ENCODE peak calls at places on chromosomes 11 and 22, in ten cellular contexts. B, P, O, J, D, L, H, I, Q and Z are unnamed samples.
A peak's percentile ranks its signal among the peaks of the same experiment; 100 is the strongest.

GRCh38 chr11:63901660-63902059 is 15.3 kb downstream of the RCOR2 start:
- DNase-seq in B (no peak), P (no peak), O (no peak), J (no peak), D (no peak), L (peak; percentile 64), H (no peak), I (peak; percentile 30), Q (no peak), Z (no peak)

GRCh38 chr11:70397336-70397982 is 870 bp upstream of the CTTN start:
- DNase-seq in B (no peak), P (peak; percentile 13), O (no peak), J (no peak), D (no peak), L (peak; percentile 44), H (peak; percentile 17), I (peak; percentile 30), Q (no peak), Z (no peak)

GRCh38 chr11:68598816-68599653 is 85.3 kb upstream of the GAL start:
- DNase-seq in B (no peak), P (no peak), O (no peak), J (no peak), D (no peak), L (no peak), H (peak; percentile 45), I (peak; percentile 34), Q (no peak), Z (no peak)

GRCh38 chr11:121929581-121929980 is 186.4 kb downstream of the BLID start:
- DNase-seq in B (no peak), P (no peak), O (no peak), J (peak; percentile 28), D (no peak), L (peak; percentile 65), H (peak; percentile 79), I (peak; percentile 38), Q (no peak), Z (peak; percentile 38)

GRCh38 chr11:130964393-130964792 is 48.1 kb upstream of the SNX19 start:
- DNase-seq in B (peak; percentile 16), P (no peak), O (no peak), J (no peak), D (no peak), L (no peak), H (no peak), I (no peak), Q (no peak), Z (no peak)

GRCh38 chr11:34147581-34147980 is 42.2 kb downstream of the NAT10 start:
- DNase-seq in B (no peak), P (no peak), O (no peak), J (no peak), D (no peak), L (no peak), H (no peak), I (no peak), Q (no peak), Z (no peak)

GRCh38 chr11:85123752-85124231 is 503.4 kb downstream of the DLG2 start:
- DNase-seq in B (no peak), P (no peak), O (no peak), J (no peak), D (no peak), L (no peak), H (no peak), I (no peak), Q (no peak), Z (no peak)

GRCh38 chr22:46845281-46846153 is 83.1 kb downstream of the TBC1D22A start:
- DNase-seq in B (no peak), P (no peak), O (no peak), J (no peak), D (no peak), L (no peak), H (peak; percentile 47), I (peak; percentile 63), Q (no peak), Z (no peak)

GRCh38 chr11:8066911-8067455 is 14.0 kb upstream of the TUB start:
- DNase-seq in B (no peak), P (no peak), O (no peak), J (peak; percentile 14), D (no peak), L (no peak), H (no peak), I (no peak), Q (no peak), Z (no peak)

GRCh38 chr11:110447343-110447742 is 17.6 kb downstream of the FDX1 start:
- DNase-seq in B (no peak), P (no peak), O (no peak), J (no peak), D (no peak), L (no peak), H (no peak), I (no peak), Q (no peak), Z (no peak)

GRCh38 chr22:41178425-41178975 is 26.6 kb upstream of the L3MBTL2 start:
- DNase-seq in B (no peak), P (no peak), O (no peak), J (peak; percentile 73), D (no peak), L (no peak), H (no peak), I (no peak), Q (no peak), Z (peak; percentile 28)

GRCh38 chr11:81007046-81007445 is 1566.2 kb upstream of the TENM4 start:
- DNase-seq in B (no peak), P (no peak), O (no peak), J (no peak), D (no peak), L (no peak), H (peak; percentile 2), I (peak; percentile 14), Q (no peak), Z (no peak)

GRCh38 chr22:45977551-45978274 is 751 bp upstream of the WNT7B start:
- DNase-seq in B (no peak), P (no peak), O (no peak), J (no peak), D (no peak), L (peak; percentile 58), H (no peak), I (peak; percentile 22), Q (no peak), Z (no peak)

GRCh38 chr11:71209181-71209580 is 43.2 kb downstream of the SHANK2 start:
- DNase-seq in B (no peak), P (no peak), O (no peak), J (no peak), D (peak; percentile 61), L (no peak), H (no peak), I (no peak), Q (no peak), Z (no peak)

GRCh38 chr22:37661160-37661924 is 2.8 kb downstream of the PDXP start:
- DNase-seq in B (peak; percentile 37), P (no peak), O (no peak), J (no peak), D (no peak), L (peak; percentile 28), H (peak; percentile 74), I (peak; percentile 82), Q (no peak), Z (no peak)

GRCh38 chr22:21972293-21972779 is 10.3 kb downstream of the TOP3B start:
- DNase-seq in B (no peak), P (no peak), O (peak; percentile 37), J (no peak), D (no peak), L (peak; percentile 75), H (no peak), I (peak; percentile 23), Q (no peak), Z (no peak)

GRCh38 chr22:30196141-30196866 is 50.3 kb downstream of the LIF start:
- DNase-seq in B (peak; percentile 100), P (peak; percentile 91), O (no peak), J (peak; percentile 78), D (peak; percentile 86), L (peak; percentile 94), H (peak; percentile 100), I (peak; percentile 100), Q (peak; percentile 63), Z (peak; percentile 69)

GRCh38 chr11:133081730-133082452 is 450.4 kb downstream of the OPCML start:
- DNase-seq in B (no peak), P (no peak), O (no peak), J (no peak), D (no peak), L (peak; percentile 53), H (no peak), I (no peak), Q (no peak), Z (no peak)

DNA sequence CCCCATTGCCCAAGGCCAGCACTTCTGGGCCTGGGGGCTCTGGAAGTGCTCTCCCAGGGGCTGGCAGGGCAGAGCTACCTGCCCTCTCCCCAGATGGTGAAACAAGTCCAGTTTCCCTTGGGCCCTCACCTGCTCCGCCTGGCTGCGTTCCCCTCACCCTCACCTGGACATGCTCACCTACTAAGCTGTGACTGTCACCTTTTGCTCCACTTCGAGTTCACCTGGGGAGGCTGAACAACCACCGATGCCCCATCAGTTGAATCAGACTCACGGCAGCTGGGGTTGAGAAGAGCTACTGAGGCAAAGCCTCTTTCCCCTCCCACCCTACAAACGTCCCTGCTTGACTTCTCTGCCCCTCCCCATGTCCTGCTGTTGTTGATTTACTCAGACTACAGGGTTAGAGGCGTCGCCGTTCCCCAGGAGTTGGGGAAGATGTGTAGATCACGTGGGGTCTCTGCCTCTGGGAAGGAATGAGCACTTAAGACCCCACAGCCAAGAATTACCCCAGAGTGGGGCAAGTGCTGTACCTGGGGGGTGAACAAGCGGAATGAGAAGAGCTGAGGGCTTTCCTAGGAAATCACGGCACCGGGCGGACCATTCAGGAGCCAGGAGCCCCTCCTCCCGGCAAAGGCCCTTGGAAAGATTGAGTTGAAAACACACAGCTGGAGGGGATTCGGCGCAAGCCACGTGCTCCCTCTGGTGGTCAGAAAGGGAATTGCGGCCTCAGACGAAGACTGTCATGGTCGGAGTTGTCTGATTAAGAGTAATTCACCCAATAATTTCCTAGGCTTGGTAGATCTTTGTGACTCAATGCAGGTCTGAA is 7.1 kb downstream of the FXYD2 start:
- DNase-seq in B (peak; percentile 63), P (peak; percentile 63), O (peak; percentile 85), J (peak; percentile 82), D (peak; percentile 83), L (peak; percentile 88), H (peak; percentile 45), I (peak; percentile 65), Q (peak; percentile 27), Z (peak; percentile 73)
- H3K27ac ChIP-seq in B (no peak overlapping the region), P (no peak overlapping the region), O (no peak overlapping the region), J (peak overlapping the region; percentile 49), D (peak overlapping the region; percentile 47), L (no peak overlapping the region), H (no peak overlapping the region), I (no peak overlapping the region), Q (no peak overlapping the region), Z (peak overlapping the region; percentile 48)

GRCh38 chr11:11620966-11621880 is 582 bp downstream of the GALNT18 start:
- DNase-seq in B (peak; percentile 58), P (no peak), O (no peak), J (peak; percentile 58), D (peak; percentile 75), L (peak; percentile 50), H (peak; percentile 17), I (peak; percentile 44), Q (no peak), Z (no peak)
- TF ChIP-seq CTCF in B (no peak), P (no peak), O (no peak), J (peak; percentile 36), D (no peak), L (no peak), H (no peak), I (no peak), Q (no peak), Z (no peak)

GRCh38 chr11:46710821-46711269 is 8.2 kb upstream of the F2 start:
- DNase-seq in B (peak; percentile 40), P (no peak), O (no peak), J (peak; percentile 64), D (no peak), L (no peak), H (peak; percentile 97), I (peak; percentile 97), Q (peak; percentile 58), Z (peak; percentile 17)
- H3K27ac ChIP-seq in B (no peak overlapping the region), P (no peak overlapping the region), O (no peak overlapping the region), J (peak overlapping the region; percentile 91), D (peak overlapping the region; percentile 45), L (peak overlapping the region; percentile 26), H (peak overlapping the region; percentile 94), I (peak overlapping the region; percentile 83), Q (peak overlapping the region; percentile 93), Z (peak overlapping the region; percentile 70)

GRCh38 chr22:20885557-20886323 is 26.9 kb downstream of the SNAP29 start:
- DNase-seq in B (peak; percentile 75), P (peak; percentile 58), O (peak; percentile 18), J (peak; percentile 75), D (peak; percentile 92), L (peak; percentile 92), H (peak; percentile 62), I (peak; percentile 82), Q (peak; percentile 27), Z (peak; percentile 45)
- TF ChIP-seq CTCF in B (peak; percentile 97), P (peak; percentile 95), O (peak; percentile 43), J (peak; percentile 80), D (peak; percentile 86), L (peak; percentile 82), H (peak; percentile 89), I (peak; percentile 96), Q (peak; percentile 80), Z (peak; percentile 81)